ENCODE peak calls at places on chromosomes 13 and 19, in seven cellular contexts. S, L, E, K, T, Q and O are unnamed samples. For H3K4me1, the result is how much of the 10 kb centered on the place peaks cover.

GRCh38 chr19:13302521-13303270 is 152.5 kb downstream of the IER2 start:
- DNase-seq in S (no peak), L (no peak), E (peak), K (no peak), T (no peak), Q (no peak), O (no peak)

GRCh38 chr19:40691421-40692211 is 1.2 kb upstream of the NUMBL start:
- DNase-seq in S (no peak), L (no peak), E (peak), K (no peak), T (peak), Q (no peak), O (peak)

GRCh38 chr13:100235311-100235901 is 146.5 kb downstream of the PCCA start:
- DNase-seq in S (peak), L (peak), E (peak), K (peak), T (no peak), Q (no peak), O (peak)

GRCh38 chr19:33375156-33375744 is 1.7 kb downstream of the CEBPG start:
- DNase-seq in S (no peak), L (no peak), E (no peak), K (no peak), T (no peak), Q (no peak), O (no peak)

GRCh38 chr13:88925954-88926353 is 1254.8 kb downstream of the SLITRK5 start:
- DNase-seq in S (no peak), L (no peak), E (no peak), K (no peak), T (no peak), Q (no peak), O (no peak)

GRCh38 chr13:71865858-71866172 is 1.2 kb downstream of the DACH1 start:
- DNase-seq in S (no peak), L (no peak), E (no peak), K (no peak), T (peak), Q (no peak), O (peak)

GRCh38 chr19:41409288-41409687 is 11.7 kb downstream of the BCKDHA start:
- DNase-seq in S (peak), L (no peak), E (peak), K (no peak), T (no peak), Q (no peak), O (no peak)

GRCh38 chr13:32585625-32586021 is 629 bp upstream of the PDS5B start:
- DNase-seq in S (no peak), L (peak), E (no peak), K (no peak), T (peak), Q (no peak), O (no peak)

GRCh38 chr13:79870766-79871165 is 389.8 kb downstream of the NDFIP2 start:
- DNase-seq in S (peak), L (no peak), E (peak), K (no peak), T (no peak), Q (no peak), O (no peak)

GRCh38 chr19:33545209-33545981 is 23.8 kb upstream of the PEPD start:
- DNase-seq in S (no peak), L (no peak), E (no peak), K (no peak), T (no peak), Q (no peak), O (no peak)

DNA sequence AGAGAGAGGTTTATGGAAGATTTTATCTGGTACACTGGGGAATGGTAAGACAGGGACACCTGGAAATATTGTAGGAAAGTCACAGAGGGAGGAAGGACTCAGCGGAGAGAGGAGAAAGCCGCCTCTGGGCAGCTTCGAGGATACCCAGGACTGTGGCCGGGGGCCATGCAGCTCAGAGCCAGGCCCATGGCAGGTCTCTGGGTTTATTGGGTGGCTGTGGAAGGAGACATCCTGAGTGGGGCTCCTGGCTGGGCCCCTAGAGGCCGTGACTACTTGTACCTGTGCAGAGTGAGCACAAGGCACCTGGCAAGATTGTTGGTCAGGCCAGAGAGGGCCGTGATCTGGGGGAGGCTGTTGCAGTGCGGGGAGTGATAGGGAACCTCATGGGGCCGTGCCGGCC is 3.4 kb downstream of the DAZAP1 start:
- DNase-seq in S (no peak), L (no peak), E (no peak), K (no peak), T (no peak), Q (no peak), O (no peak)
- H3K4me1 ChIP-seq in S (under half), L (under half), E (under half), K (half or more), T (under half), Q (half or more), O (under half)

GRCh38 chr13:40370662-40371061 is 295.8 kb downstream of the FOXO1 start:
- DNase-seq in S (no peak), L (no peak), E (no peak), K (no peak), T (no peak), Q (no peak), O (no peak)

GRCh38 chr13:40366119-40366518 is 300.3 kb downstream of the FOXO1 start:
- DNase-seq in S (no peak), L (no peak), E (no peak), K (no peak), T (no peak), Q (no peak), O (no peak)

GRCh38 chr13:40371531-40372125 is 294.8 kb downstream of the FOXO1 start:
- DNase-seq in S (no peak), L (no peak), E (no peak), K (no peak), T (no peak), Q (no peak), O (no peak)

GRCh38 chr13:40363653-40364052 is 302.8 kb downstream of the FOXO1 start:
- DNase-seq in S (no peak), L (no peak), E (no peak), K (no peak), T (no peak), Q (no peak), O (no peak)

GRCh38 chr13:40368123-40368891 is 298.1 kb downstream of the FOXO1 start:
- DNase-seq in S (peak), L (no peak), E (no peak), K (no peak), T (no peak), Q (no peak), O (no peak)
- H3K4me1 ChIP-seq in S (under half), L (under half), E (under half), K (under half), T (under half), Q (under half), O (under half)

DNA sequence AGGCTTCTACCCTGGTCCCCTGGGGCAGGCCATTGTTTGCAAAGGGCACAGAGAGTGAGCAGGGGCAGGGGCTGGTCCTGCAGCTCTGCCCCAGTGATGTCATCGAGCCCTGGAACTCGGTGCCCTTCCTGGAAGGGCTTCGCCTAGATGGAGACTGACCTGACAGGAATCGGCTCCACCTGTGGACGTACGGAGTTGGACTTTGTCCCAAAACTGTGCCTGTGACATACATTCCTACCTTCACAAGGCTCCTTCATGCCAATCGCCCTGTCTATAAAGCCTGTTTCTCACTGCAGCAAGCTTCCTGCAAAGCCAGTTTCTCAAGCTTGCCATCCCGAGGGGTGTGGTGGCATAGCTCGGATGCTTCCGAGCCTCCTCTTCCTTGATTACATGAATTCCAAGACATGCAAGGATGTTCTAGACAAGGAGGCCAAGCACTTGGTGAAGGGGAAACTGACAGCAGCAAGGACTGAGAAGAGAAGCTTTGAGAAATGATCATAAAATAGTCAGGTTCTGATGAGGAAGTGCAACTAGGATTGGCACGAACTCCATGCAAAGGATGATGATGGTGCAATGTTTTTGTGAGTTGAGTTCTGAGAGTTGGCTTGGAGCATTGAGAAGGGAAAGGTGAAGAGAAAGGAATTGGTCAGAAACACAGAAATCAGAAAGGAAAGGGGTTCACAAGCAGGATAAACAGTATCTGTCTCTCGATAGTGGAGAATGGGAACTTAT is 73.6 kb upstream of the STK24 start:
- DNase-seq in S (no peak), L (no peak), E (no peak), K (no peak), T (no peak), Q (no peak), O (no peak)
- H3K4me1 ChIP-seq in S (under half), L (under half), E (under half), K (under half), T (under half), Q (under half), O (under half)

GRCh38 chr13:64075543-64076271 is 2660.1 kb upstream of the PCDH20 start:
- DNase-seq in S (no peak), L (no peak), E (no peak), K (no peak), T (no peak), Q (no peak), O (no peak)

GRCh38 chr13:64071352-64071751 is 2655.7 kb upstream of the PCDH20 start:
- DNase-seq in S (no peak), L (no peak), E (no peak), K (no peak), T (no peak), Q (no peak), O (no peak)

GRCh38 chr13:64074989-64075474 is 2659.4 kb upstream of the PCDH20 start:
- DNase-seq in S (no peak), L (no peak), E (no peak), K (no peak), T (no peak), Q (no peak), O (no peak)

GRCh38 chr13:64069892-64070291 is 2654.2 kb upstream of the PCDH20 start:
- DNase-seq in S (no peak), L (no peak), E (no peak), K (no peak), T (no peak), Q (no peak), O (no peak)

DNA sequence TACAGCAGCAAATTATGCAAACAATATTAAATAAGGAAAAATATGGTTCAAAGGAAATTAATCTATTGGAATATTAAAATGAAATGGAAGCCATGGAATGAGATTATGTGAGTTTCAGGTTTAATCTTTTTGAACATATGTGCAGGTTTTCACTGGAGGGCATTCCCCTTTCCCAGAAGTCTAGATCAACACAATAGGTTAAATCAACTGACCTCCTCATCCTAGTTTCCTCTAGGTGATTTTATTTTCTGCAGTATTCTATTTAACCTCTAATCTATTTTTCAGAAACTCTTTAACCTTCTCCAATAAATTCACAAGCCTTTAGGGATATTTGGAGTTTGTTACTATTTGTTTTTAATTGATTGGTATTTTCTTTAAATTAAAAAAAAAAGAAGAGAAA is 2657.6 kb upstream of the PCDH20 start:
- DNase-seq in S (peak), L (no peak), E (no peak), K (no peak), T (no peak), Q (no peak), O (no peak)
- H3K4me1 ChIP-seq in S (under half), L (under half), E (under half), K (under half), T (under half), Q (under half), O (under half)

DNA sequence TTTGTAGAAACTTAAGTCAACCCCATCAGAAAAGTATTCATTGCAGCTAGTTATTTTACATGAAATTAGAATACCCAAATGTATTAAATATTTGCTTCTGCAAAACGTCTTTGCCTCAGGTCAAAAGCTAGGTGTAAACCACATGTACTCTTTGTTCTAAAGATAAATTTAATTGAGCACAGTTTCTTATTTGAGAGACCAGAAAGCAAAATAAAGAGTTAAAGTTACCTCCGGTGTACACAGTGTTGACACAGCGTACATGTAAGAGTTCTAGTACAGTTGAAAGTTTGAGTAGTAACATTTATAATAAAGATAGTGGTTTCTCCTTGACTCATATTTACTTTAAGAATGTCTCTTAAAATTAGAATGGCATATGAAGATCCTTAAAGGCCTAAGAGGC is 2.8 kb downstream of the LRCH1 start:
- DNase-seq in S (no peak), L (no peak), E (no peak), K (no peak), T (no peak), Q (no peak), O (no peak)
- H3K4me1 ChIP-seq in S (under half), L (under half), E (under half), K (under half), T (under half), Q (under half), O (under half)

DNA sequence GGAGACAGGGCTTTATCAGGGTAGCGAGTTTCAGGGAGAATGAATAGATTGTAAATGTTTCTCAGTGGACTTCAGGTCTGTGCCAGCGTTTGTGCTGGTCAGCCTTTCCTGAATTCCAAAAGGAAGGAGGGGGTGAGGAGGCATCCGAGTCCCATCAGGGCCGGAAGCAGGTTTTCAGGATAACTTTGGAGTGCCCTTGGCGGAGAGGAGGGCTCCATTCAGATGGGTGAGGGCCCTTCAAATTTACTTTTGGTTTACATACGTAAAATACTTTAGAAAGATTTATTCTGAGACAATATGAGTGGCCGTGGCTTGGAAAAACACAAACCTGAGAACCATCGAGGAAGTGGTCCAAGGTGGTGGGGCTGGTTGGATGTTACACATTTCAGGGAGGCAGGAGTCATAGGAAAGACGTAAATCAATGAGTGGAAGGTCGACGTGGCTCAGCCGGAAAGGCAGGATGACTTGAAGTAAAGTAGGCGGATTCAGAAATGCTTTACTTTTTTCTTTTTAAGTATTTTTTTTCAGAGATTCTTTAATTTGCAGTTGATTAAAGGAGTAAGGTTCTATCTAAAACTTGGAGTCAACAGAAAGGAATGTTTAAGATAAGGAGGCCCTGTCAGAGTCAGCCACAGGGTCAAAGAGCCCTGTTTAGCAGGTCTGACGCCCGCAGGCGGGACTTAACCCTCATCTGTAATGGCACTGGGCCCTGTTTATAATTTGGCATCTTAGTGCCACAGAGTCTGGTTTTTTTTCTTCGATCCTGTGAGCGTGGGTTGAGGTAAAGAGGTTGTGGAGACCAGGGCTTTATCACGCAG is 32.8 kb downstream of the ATP11A start:
- DNase-seq in S (peak), L (no peak), E (peak), K (peak), T (peak), Q (no peak), O (no peak)
- H3K4me1 ChIP-seq in S (under half), L (under half), E (under half), K (under half), T (under half), Q (under half), O (under half)

DNA sequence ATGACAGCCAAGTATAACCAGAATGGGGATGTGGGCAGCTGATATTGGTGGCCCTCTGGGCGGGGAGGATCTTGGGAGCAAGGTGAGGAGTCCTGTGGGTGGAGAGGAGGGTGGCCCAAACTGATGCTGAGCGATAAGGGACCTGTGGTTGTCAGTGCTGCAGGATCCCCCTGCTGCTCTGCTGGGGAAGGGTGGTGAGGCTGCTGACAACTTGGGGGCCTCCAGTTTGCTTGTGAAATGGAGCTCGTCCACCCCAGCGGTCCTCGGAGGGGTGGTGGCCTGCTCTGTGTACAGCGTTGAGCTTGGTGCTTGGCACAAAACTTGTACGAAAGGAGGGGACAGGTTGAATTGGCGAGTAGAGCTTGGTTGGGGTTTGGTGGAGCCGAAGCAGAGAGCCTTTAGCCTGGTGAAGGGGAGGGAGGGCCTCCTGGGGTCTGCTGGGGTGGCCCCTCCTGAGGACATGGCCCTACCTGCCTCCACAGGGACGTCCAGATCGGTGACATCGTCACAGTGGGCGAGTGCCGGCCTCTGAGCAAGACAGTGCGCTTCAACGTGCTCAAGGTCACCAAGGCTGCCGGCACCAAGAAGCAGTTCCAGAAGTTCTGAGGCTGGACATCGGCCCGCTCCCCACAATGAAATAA is 2.9 kb downstream of the RPS11 start:
- DNase-seq in S (no peak), L (no peak), E (no peak), K (no peak), T (no peak), Q (no peak), O (no peak)
- H3K4me1 ChIP-seq in S (under half), L (under half), E (under half), K (under half), T (under half), Q (half or more), O (under half)

DNA sequence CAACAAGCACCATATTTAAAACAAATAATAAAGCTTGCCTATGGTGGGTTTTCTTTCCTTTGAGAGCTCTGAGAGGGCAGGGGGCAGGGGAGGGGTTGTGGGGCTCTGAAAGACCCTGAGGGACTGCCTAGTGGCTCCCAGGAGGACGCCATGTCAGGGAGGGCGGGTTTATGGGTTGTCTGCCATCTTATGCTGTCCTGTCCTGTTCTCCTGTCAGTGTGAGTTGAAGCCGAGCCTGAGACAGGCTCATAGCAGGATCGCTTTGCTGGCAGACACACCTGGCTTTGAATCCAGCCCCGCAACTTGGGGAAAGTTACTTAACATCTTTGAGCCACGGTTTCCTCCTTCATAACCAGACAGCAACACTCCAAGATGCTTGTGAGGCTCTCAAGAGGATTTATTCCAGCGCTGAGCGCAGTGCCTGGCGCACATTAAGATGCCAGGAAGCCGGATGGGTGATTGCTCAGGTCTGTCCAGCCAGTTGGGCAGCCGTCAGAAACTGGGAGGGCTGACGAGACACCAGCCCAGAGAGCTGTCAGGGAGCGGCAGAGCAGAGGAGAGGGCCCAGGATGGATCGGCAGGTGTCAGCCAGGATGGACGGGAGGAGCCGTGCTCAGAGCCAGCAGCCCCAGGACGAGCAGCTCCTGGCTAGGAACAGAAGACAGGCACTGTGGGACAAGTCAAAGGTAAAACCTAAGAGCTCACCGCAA is 36.8 kb upstream of the C1QTNF9 start:
- DNase-seq in S (no peak), L (no peak), E (no peak), K (no peak), T (peak), Q (no peak), O (peak)
- H3K4me1 ChIP-seq in S (under half), L (under half), E (under half), K (under half), T (under half), Q (under half), O (half or more)

DNA sequence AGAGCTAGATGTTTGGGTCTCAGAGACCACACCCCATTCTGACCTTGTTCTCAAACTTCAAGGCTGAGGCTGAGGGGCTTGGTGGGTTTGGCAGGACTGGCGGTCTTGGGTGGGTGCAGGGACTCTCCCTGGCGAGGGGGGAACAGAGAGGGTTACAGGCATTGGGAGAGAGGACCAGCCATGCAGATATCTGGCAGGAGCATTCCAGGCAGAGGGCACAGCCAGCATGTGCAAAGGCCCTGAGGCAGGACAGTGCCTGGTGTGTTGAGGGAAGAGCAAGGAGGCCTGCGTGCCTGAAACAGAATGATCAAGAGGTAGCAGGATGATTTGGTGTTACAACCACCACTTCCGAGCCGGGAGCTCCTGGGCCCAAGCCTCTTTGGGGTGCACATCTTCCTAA is 27.4 kb downstream of the NFILZ start:
- DNase-seq in S (no peak), L (no peak), E (no peak), K (no peak), T (no peak), Q (no peak), O (no peak)
- H3K4me1 ChIP-seq in S (under half), L (under half), E (under half), K (under half), T (under half), Q (under half), O (under half)